ENCODE peak calls at places on chromosomes 3 and 15, in nine cellular contexts. C, B, O, W, S, X, Z, H and P are unnamed samples.
A peak's percentile ranks its signal among the peaks of the same experiment; 100 is the strongest.

GRCh38 chr3:47098910-47099309 is 65.0 kb downstream of the SETD2 start:
- DNase-seq in S (no peak), W (no peak), X (no peak), O (no peak), B (no peak), H (no peak), C (no peak), Z (no peak), P (no peak)

GRCh38 chr3:177995006-177995732 is 541.1 kb upstream of the KCNMB2 start:
- DNase-seq in O (no peak), W (no peak), S (no peak), C (no peak), X (no peak), B (no peak), H (no peak), Z (no peak), P (no peak)

GRCh38 chr3:188546835-188547670 is 393.1 kb downstream of the LPP start:
- DNase-seq in C (no peak), Z (no peak), H (no peak), O (no peak), S (no peak), X (peak; percentile 82), B (peak; percentile 37), W (no peak), P (no peak)

GRCh38 chr3:49930241-49930690 is 655 bp upstream of the MON1A start:
- DNase-seq in O (no peak), H (no peak), S (no peak), W (no peak), Z (no peak), C (no peak), B (no peak), X (no peak), P (no peak)

GRCh38 chr15:72006382-72006781 is 111.6 kb downstream of the MYO9A start:
- DNase-seq in H (no peak), W (no peak), S (no peak), X (no peak), B (no peak), Z (no peak), C (no peak), O (no peak), P (no peak)

GRCh38 chr3:125194849-125195601 is 17.5 kb downstream of the SLC12A8 start:
- DNase-seq in W (no peak), O (peak; percentile 87), H (no peak), B (peak; percentile 57), C (no peak), X (no peak), S (no peak), Z (no peak), P (no peak)

GRCh38 chr3:158261371-158261991 is 151.6 kb downstream of the RSRC1 start:
- DNase-seq in Z (no peak), X (peak; percentile 11), H (no peak), C (no peak), O (no peak), S (no peak), W (no peak), B (peak; percentile 16), P (no peak)

GRCh38 chr15:63481105-63481810 is 23.1 kb upstream of the USP3 start:
- DNase-seq in O (no peak), C (no peak), Z (no peak), S (no peak), W (no peak), B (no peak), X (peak; percentile 54), H (no peak), P (no peak)

GRCh38 chr3:169104972-169105371 is 558.5 kb downstream of the MECOM start:
- DNase-seq in W (no peak), O (no peak), Z (no peak), B (peak; percentile 51), X (peak; percentile 46), S (no peak), H (no peak), C (no peak), P (no peak)

GRCh38 chr15:90190606-90191343 is 10.4 kb upstream of the SEMA4B start:
- DNase-seq in Z (no peak), W (no peak), S (no peak), H (no peak), O (no peak), X (no peak), C (no peak), B (no peak), P (no peak)

GRCh38 chr15:33031324-33031736 is 163.2 kb downstream of the FMN1 start:
- DNase-seq in X (peak; percentile 50), H (no peak), S (no peak), Z (no peak), B (peak; percentile 43), O (no peak), W (no peak), C (no peak), P (no peak)

GRCh38 chr3:56309465-56309864 is 158.8 kb downstream of the ERC2 start:
- DNase-seq in W (no peak), O (no peak), B (no peak), Z (no peak), H (no peak), C (no peak), S (no peak), X (no peak), P (no peak)

GRCh38 chr3:175311404-175311803 is 452.3 kb downstream of the NAALADL2 start:
- DNase-seq in X (no peak), S (no peak), Z (no peak), H (no peak), W (no peak), C (no peak), B (no peak), O (no peak), P (no peak)

GRCh38 chr3:172099495-172099808 is 60.1 kb downstream of the FNDC3B start:
- DNase-seq in C (no peak), X (no peak), W (no peak), O (no peak), B (no peak), H (no peak), Z (no peak), S (no peak), P (no peak)

GRCh38 chr15:33738941-33739664 is 229.2 kb upstream of the CHRM5 start:
- DNase-seq in W (no peak), S (no peak), H (no peak), Z (no peak), X (no peak), O (no peak), C (no peak), B (no peak), P (no peak)

GRCh38 chr3:17041009-17041408 is 156.3 kb downstream of the PLCL2 start:
- DNase-seq in O (no peak), Z (no peak), W (no peak), C (no peak), B (no peak), S (no peak), X (peak; percentile 86), H (no peak), P (no peak)

GRCh38 chr15:92974183-92974915 is 74.2 kb downstream of the CHD2 start:
- DNase-seq in W (no peak), X (no peak), H (peak; percentile 57), Z (no peak), B (no peak), C (no peak), S (no peak), O (no peak), P (no peak)

GRCh38 chr15:92971081-92971480 is 71.0 kb downstream of the CHD2 start:
- DNase-seq in X (no peak), W (no peak), S (no peak), H (no peak), B (no peak), O (no peak), Z (no peak), C (no peak), P (no peak)

GRCh38 chr15:92968926-92969664 is 69.0 kb downstream of the CHD2 start:
- DNase-seq in S (no peak), O (no peak), Z (no peak), W (no peak), B (no peak), X (no peak), H (no peak), C (no peak), P (no peak)

GRCh38 chr15:92970656-92971055 is 70.5 kb downstream of the CHD2 start:
- DNase-seq in C (no peak), S (no peak), Z (no peak), O (no peak), H (no peak), W (no peak), B (no peak), X (no peak), P (no peak)
- H3K27me3 ChIP-seq in C (no peaks in the 10 kb centered on the region), S (no peaks in the 10 kb centered on the region), Z (no peaks in the 10 kb centered on the region), O (no peaks in the 10 kb centered on the region), H (no peaks in the 10 kb centered on the region), W (no peaks in the 10 kb centered on the region), B (no peaks in the 10 kb centered on the region), X (no peaks in the 10 kb centered on the region), P (no peaks in the 10 kb centered on the region)

DNA sequence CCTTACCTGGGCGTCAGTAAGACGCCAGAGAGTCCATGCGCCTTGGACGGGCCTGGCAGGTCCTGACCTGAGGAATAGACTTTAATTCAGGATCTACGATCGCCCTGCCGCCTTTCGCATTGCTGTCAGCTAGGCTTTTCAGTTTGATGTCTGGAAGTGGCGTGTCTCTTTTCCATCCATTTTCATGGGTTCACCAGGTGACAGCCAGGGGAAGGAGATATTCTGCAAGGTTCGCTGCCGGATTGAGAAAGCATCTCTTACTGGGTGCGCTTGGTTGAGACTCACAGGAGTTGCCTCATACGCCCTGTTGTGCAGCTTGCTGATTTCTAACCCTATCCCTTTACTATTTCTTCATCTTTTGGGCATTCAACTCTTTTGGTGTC is 7.4 kb downstream of the EPHA3 start:
- DNase-seq in W (no peak), O (no peak), H (no peak), C (no peak), Z (no peak), X (no peak), B (no peak), S (no peak), P (no peak)
- H3K4me3 ChIP-seq in W (peak overlapping the region; percentile 59), O (no peak overlapping the region), H (peak overlapping the region; percentile 48), C (peak overlapping the region; percentile 37), Z (peak overlapping the region; percentile 53), X (peak overlapping the region; percentile 66), B (peak overlapping the region; percentile 73), S (no peak overlapping the region), P (no peak overlapping the region)

GRCh38 chr3:38276081-38276916 is 5.8 kb upstream of the SLC22A14 start:
- DNase-seq in W (no peak), B (no peak), O (no peak), S (no peak), H (no peak), C (no peak), Z (no peak), X (no peak), P (no peak)
- H3K27me3 ChIP-seq in W (no peaks in the 10 kb centered on the region), B (no peaks in the 10 kb centered on the region), O (no peaks in the 10 kb centered on the region), S (no peaks in the 10 kb centered on the region), H (no peaks in the 10 kb centered on the region), C (no peaks in the 10 kb centered on the region), Z (no peaks in the 10 kb centered on the region), X (no peaks in the 10 kb centered on the region), P (no peaks in the 10 kb centered on the region)

DNA sequence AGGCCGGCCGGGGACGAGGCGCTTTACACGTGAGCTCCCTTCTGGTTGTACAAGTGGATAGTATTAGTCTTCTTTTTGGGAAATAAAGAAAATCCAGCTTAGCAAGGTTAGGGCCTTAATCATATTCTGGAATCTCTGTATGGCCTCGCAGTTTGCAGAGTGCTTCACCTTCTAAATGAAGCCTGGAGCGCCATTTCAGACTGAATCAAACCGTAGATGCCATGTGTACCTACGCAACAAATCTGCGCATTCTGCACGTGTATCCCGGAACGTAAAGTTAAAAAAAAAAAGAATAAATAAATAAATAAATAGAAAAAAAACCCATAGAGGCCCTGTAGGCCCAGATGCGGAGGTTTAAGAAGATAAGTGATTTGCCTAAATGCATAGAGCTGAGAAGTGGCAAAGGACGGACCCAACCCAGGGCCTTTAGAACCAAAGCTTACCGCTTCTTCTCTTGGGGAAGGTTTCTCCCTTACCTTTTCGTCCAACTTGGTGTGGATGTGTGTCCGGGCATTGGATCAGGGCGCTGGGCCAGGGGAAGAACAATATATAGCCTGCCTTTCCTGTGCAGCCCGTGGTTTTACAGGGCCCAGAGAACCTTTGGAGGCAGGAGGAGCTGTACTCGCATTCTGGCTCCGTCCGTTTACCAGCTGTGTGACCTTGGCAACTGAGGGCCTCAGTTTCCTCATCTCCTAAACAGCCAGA is 516 bp upstream of the P3H2 start:
- DNase-seq in S (no peak), W (no peak), H (no peak), X (no peak), B (no peak), Z (no peak), C (no peak), O (no peak), P (no peak)
- H3K4me3 ChIP-seq in S (no peak overlapping the region), W (peak overlapping the region; percentile 65), H (peak overlapping the region; percentile 92), X (peak overlapping the region; percentile 89), B (peak overlapping the region; percentile 70), Z (peak overlapping the region; percentile 70), C (peak overlapping the region; percentile 89), O (peak overlapping the region; percentile 94), P (no peak overlapping the region)